ENCODE peak calls at places on chromosomes 12 and 14, in five cellular contexts. S, D, C, G and P are unnamed samples.
A peak's percentile ranks its signal among the peaks of the same experiment; 100 is the strongest.

GRCh38 chr12:112838731-112839130 is 47.2 kb downstream of the RPH3A start:
- DNase-seq in S (no peak), D (no peak), C (no peak), G (no peak), P (no peak)

GRCh38 chr12:52149651-52150241 is 42.1 kb downstream of the KRT80 start:
- DNase-seq in S (no peak), D (no peak), C (no peak), G (no peak), P (no peak)

GRCh38 chr12:42589465-42590323 is at the start of gene PRICKLE1:
- DNase-seq in S (peak; percentile 61), D (peak; percentile 43), C (no peak), G (peak; percentile 48), P (no peak)

GRCh38 chr14:46661728-46662127 is 10.1 kb upstream of the RPL10L start:
- DNase-seq in S (no peak), D (no peak), C (no peak), G (no peak), P (no peak)

GRCh38 chr12:16880864-16881285 is 274.9 kb upstream of the LMO3 start:
- DNase-seq in S (no peak), D (peak; percentile 37), C (no peak), G (no peak), P (no peak)

GRCh38 chr12:56389215-56389850 is 26.7 kb upstream of the APOF start:
- DNase-seq in S (no peak), D (no peak), C (no peak), G (peak; percentile 14), P (no peak)

GRCh38 chr12:102022286-102022685 is 39.5 kb downstream of the WASHC3 start:
- DNase-seq in S (no peak), D (no peak), C (no peak), G (no peak), P (no peak)

GRCh38 chr12:52310622-52311281 is 10.4 kb downstream of the KRT83 start:
- DNase-seq in S (no peak), D (no peak), C (no peak), G (peak; percentile 27), P (no peak)

GRCh38 chr14:20934148-20934762 is 21.0 kb upstream of the RNASE2 start:
- DNase-seq in S (peak; percentile 10), D (peak; percentile 21), C (peak; percentile 53), G (peak; percentile 10), P (peak; percentile 0)

GRCh38 chr14:55850803-55851202 is 267.4 kb upstream of the PELI2 start:
- DNase-seq in S (no peak), D (no peak), C (no peak), G (peak; percentile 28), P (no peak)

GRCh38 chr12:60872850-60873713 is 1277.3 kb downstream of the SLC16A7 start:
- DNase-seq in S (no peak), D (no peak), C (no peak), G (peak; percentile 81), P (no peak)

GRCh38 chr14:30799933-30800332 is 74.4 kb upstream of the COCH start:
- DNase-seq in S (no peak), D (no peak), C (no peak), G (no peak), P (no peak)

GRCh38 chr12:73656375-73656774 is 881.3 kb upstream of the ATXN7L3B start:
- DNase-seq in S (no peak), D (no peak), C (no peak), G (no peak), P (no peak)

GRCh38 chr12:124786065-124786964 is 77.3 kb downstream of the SCARB1 start:
- DNase-seq in S (no peak), D (peak; percentile 73), C (no peak), G (peak; percentile 80), P (no peak)

GRCh38 chr12:107684990-107685359 is 624 bp upstream of the PWP1 start:
- DNase-seq in S (peak; percentile 7), D (peak; percentile 36), C (peak; percentile 43), G (peak; percentile 44), P (peak; percentile 31)

GRCh38 chr14:100376751-100377171 is 53.6 kb downstream of the SLC25A47 start:
- DNase-seq in S (no peak), D (no peak), C (no peak), G (peak; percentile 44), P (no peak)